ENCODE peak calls at places on chromosomes 1 and 21, in seven cellular contexts. W is dorsolateral prefrontal cortex; E is mucosa of descending colon; Y is H1; O is foreskin fibroblast; J is CD8-positive, alpha-beta T cell; F is NB4. T is an unnamed sample.

GRCh38 chr1:164953815-164954214 is 394.8 kb downstream of the PBX1 start:
- DNase-seq in W (no peak), E (no peak), Y (no peak), O (no peak), J (no peak), F (no peak), T (no peak)

GRCh38 chr1:5729636-5730145 is 262.5 kb downstream of the NPHP4 start:
- DNase-seq in W (no peak), E (no peak), Y (no peak), O (no peak), J (no peak), F (no peak), T (no peak)

GRCh38 chr1:34126486-34126885 is 38.5 kb downstream of the CSMD2 start:
- DNase-seq in W (no peak), E (no peak), Y (no peak), O (no peak), J (no peak), F (no peak), T (no peak)

GRCh38 chr1:85583355-85584263 is 3.0 kb downstream of the CCN1 start:
- DNase-seq in W (no peak), E (no peak), Y (no peak), O (no peak), J (no peak), F (no peak), T (peak)

GRCh38 chr1:161198206-161198876 is 513 bp downstream of the ADAMTS4 start:
- DNase-seq in W (peak), E (no peak), Y (no peak), O (peak), J (no peak), F (no peak), T (no peak)

GRCh38 chr21:33660406-33660805 is 18.1 kb downstream of the ITSN1 start:
- DNase-seq in W (no peak), E (no peak), Y (no peak), O (no peak), J (no peak), F (no peak), T (peak)

GRCh38 chr1:165257969-165258459 is 98.5 kb downstream of the LMX1A start:
- DNase-seq in W (no peak), E (peak), Y (peak), O (peak), J (no peak), F (peak), T (peak)

GRCh38 chr1:168687796-168688195 is 41.2 kb downstream of the DPT start:
- DNase-seq in W (no peak), E (peak), Y (no peak), O (no peak), J (no peak), F (no peak), T (no peak)

GRCh38 chr1:115198938-115199337 is 109.6 kb upstream of the TSPAN2 start:
- DNase-seq in W (no peak), E (peak), Y (no peak), O (peak), J (no peak), F (no peak), T (no peak)

GRCh38 chr1:228490120-228491078 is 3.2 kb downstream of the RNF187 start:
- DNase-seq in W (no peak), E (no peak), Y (no peak), O (no peak), J (no peak), F (no peak), T (no peak)

GRCh38 chr1:76666499-76666898 is 200.8 kb upstream of the ST6GALNAC5 start:
- DNase-seq in W (no peak), E (peak), Y (no peak), O (no peak), J (no peak), F (no peak), T (no peak)

GRCh38 chr1:205545991-205546390 is 41.5 kb downstream of the CDK18 start:
- DNase-seq in W (no peak), E (no peak), Y (no peak), O (no peak), J (no peak), F (no peak), T (no peak)

GRCh38 chr1:116686723-116687368 is 19.3 kb upstream of the IGSF3 start:
- DNase-seq in W (no peak), E (no peak), Y (no peak), O (no peak), J (no peak), F (no peak), T (no peak)

GRCh38 chr1:18572022-18572920 is 58.4 kb upstream of the PAX7 start:
- DNase-seq in W (no peak), E (no peak), Y (no peak), O (no peak), J (no peak), F (no peak), T (no peak)

GRCh38 chr1:33256335-33256700 is at the start of gene ZNF362:
- DNase-seq in W (peak), E (peak), Y (no peak), O (peak), J (peak), F (peak), T (peak)

GRCh38 chr1:193707271-193708015 is 521.0 kb upstream of the B3GALT2 start:
- DNase-seq in W (no peak), E (no peak), Y (no peak), O (no peak), J (no peak), F (no peak), T (peak)

GRCh38 chr1:34163792-34164509 is 1.1 kb downstream of the CSMD2 start:
- DNase-seq in W (peak), E (no peak), Y (no peak), O (no peak), J (no peak), F (no peak), T (no peak)

GRCh38 chr1:26584022-26584485 is 54.5 kb downstream of the RPS6KA1 start:
- DNase-seq in W (no peak), E (no peak), Y (peak), O (no peak), J (no peak), F (peak), T (no peak)

GRCh38 chr1:207831517-207832327 is 79.2 kb downstream of the CD34 start:
- DNase-seq in W (no peak), E (peak), Y (no peak), O (no peak), J (no peak), F (no peak), T (no peak)

GRCh38 chr1:28830814-28831213 is 18.8 kb downstream of the OPRD1 start:
- DNase-seq in W (no peak), E (no peak), Y (no peak), O (no peak), J (no peak), F (no peak), T (no peak)

DNA sequence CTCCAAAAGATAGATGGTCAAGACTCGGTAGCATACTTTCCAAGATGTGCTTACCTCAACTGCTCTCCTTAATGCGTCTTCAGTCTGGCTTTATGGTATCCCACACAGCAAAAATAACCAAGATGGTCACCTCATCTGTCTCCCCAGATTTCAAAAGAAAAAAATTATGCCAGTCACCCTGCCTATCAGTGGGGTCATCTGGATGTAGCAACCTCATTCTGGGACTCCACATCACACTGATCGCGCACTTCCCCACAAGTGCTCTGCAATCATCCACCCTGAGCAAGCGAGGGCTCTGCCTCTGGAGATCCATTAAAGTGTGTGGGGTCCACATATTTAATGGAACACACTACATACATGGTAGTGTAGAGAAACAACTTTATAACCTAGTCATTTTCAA is 42.5 kb downstream of the ACBD3 start:
- DNase-seq in W (no peak), E (no peak), Y (no peak), O (no peak), J (no peak), F (no peak), T (no peak)
- H3K4me3 ChIP-seq in W (no peak), E (no peak), Y (no peak), O (no peak), J (no peak), F (no peak), T (no peak)

GRCh38 chr1:17079140-17079868 is 25.5 kb upstream of the SDHB start:
- DNase-seq in W (no peak), E (no peak), Y (no peak), O (no peak), J (no peak), F (no peak), T (no peak)

GRCh38 chr1:17071794-17072193 is 18.0 kb upstream of the SDHB start:
- DNase-seq in W (no peak), E (no peak), Y (no peak), O (no peak), J (no peak), F (no peak), T (no peak)

GRCh38 chr1:17080085-17080759 is 26.4 kb upstream of the SDHB start:
- DNase-seq in W (no peak), E (no peak), Y (no peak), O (no peak), J (no peak), F (no peak), T (no peak)

GRCh38 chr1:17080881-17081280 is 27.0 kb upstream of the SDHB start:
- DNase-seq in W (no peak), E (no peak), Y (no peak), O (no peak), J (no peak), F (no peak), T (no peak)

GRCh38 chr1:17075470-17076255 is 21.8 kb upstream of the SDHB start:
- DNase-seq in W (no peak), E (peak), Y (peak), O (no peak), J (no peak), F (peak), T (no peak)
- TF ChIP-seq CTCF in W (no peak), E (no peak), Y (peak), O (peak), J (no peak), F (peak), T (peak)

GRCh38 chr1:94808682-94809081 is 11.5 kb upstream of the SLC44A3 start:
- DNase-seq in W (no peak), E (no peak), Y (no peak), O (no peak), J (no peak), F (no peak), T (no peak)
- H3K4me3 ChIP-seq in W (no peak), E (no peak), Y (no peak), O (no peak), J (no peak), F (no peak), T (no peak)

GRCh38 chr1:162753998-162754585 is 36.4 kb upstream of the HSD17B7 start:
- DNase-seq in W (no peak), E (no peak), Y (no peak), O (peak), J (no peak), F (peak), T (no peak)

GRCh38 chr1:162753001-162753658 is 37.4 kb upstream of the HSD17B7 start:
- DNase-seq in W (no peak), E (no peak), Y (no peak), O (no peak), J (no peak), F (no peak), T (no peak)

GRCh38 chr1:162755306-162755705 is 35.2 kb upstream of the HSD17B7 start:
- DNase-seq in W (no peak), E (no peak), Y (no peak), O (peak), J (no peak), F (no peak), T (no peak)

GRCh38 chr1:162757476-162757875 is 33.0 kb upstream of the HSD17B7 start:
- DNase-seq in W (no peak), E (no peak), Y (no peak), O (no peak), J (no peak), F (no peak), T (no peak)

GRCh38 chr1:162756523-162756922 is 34.0 kb upstream of the HSD17B7 start:
- DNase-seq in W (no peak), E (no peak), Y (no peak), O (peak), J (no peak), F (no peak), T (no peak)
- TF ChIP-seq CTCF in W (no peak), E (no peak), Y (peak), O (no peak), J (no peak), F (no peak), T (no peak)

GRCh38 chr1:206706806-206707205 is 22.1 kb downstream of the MAPKAPK2 start:
- DNase-seq in W (no peak), E (no peak), Y (no peak), O (no peak), J (no peak), F (no peak), T (no peak)
- H3K4me3 ChIP-seq in W (no peak), E (no peak), Y (no peak), O (no peak), J (no peak), F (no peak), T (no peak)

GRCh38 chr1:47711211-47711847 is 273.5 kb downstream of the FOXD2 start:
- DNase-seq in W (no peak), E (no peak), Y (no peak), O (no peak), J (no peak), F (no peak), T (no peak)

GRCh38 chr1:47708658-47709301 is 270.9 kb downstream of the FOXD2 start:
- DNase-seq in W (no peak), E (peak), Y (no peak), O (no peak), J (no peak), F (no peak), T (no peak)

GRCh38 chr1:47710075-47711071 is 272.5 kb downstream of the FOXD2 start:
- DNase-seq in W (peak), E (peak), Y (no peak), O (peak), J (peak), F (peak), T (peak)

GRCh38 chr1:47707887-47708535 is 270.2 kb downstream of the FOXD2 start:
- DNase-seq in W (no peak), E (peak), Y (no peak), O (no peak), J (no peak), F (no peak), T (no peak)

GRCh38 chr1:47709302-47710074 is 271.6 kb downstream of the FOXD2 start:
- DNase-seq in W (no peak), E (peak), Y (no peak), O (no peak), J (no peak), F (peak), T (no peak)
- TF ChIP-seq CTCF in W (no peak), E (no peak), Y (peak), O (peak), J (no peak), F (no peak), T (peak)

GRCh38 chr1:78668427-78668826 is 18.8 kb downstream of the IFI44 start:
- DNase-seq in W (no peak), E (no peak), Y (no peak), O (no peak), J (no peak), F (no peak), T (no peak)
- H3K4me3 ChIP-seq in W (no peak), E (no peak), Y (no peak), O (no peak), J (no peak), F (no peak), T (no peak)

GRCh38 chr1:59999746-60000145 is 73.2 kb upstream of the CYP2J2 start:
- DNase-seq in W (no peak), E (no peak), Y (no peak), O (no peak), J (no peak), F (no peak), T (no peak)
- TF ChIP-seq CTCF in W (no peak), E (no peak), Y (no peak), O (no peak), J (no peak), F (no peak), T (no peak)

GRCh38 chr1:201284636-201285035 is 1.3 kb downstream of the PKP1 start:
- DNase-seq in W (no peak), E (no peak), Y (no peak), O (no peak), J (no peak), F (no peak), T (no peak)
- H3K4me3 ChIP-seq in W (no peak), E (no peak), Y (no peak), O (no peak), J (no peak), F (no peak), T (no peak)

T was measured in astrocyte of the cerebellum.